ENCODE peak calls at places on chromosomes 1 and 21, in five cellular contexts. K is brain microvascular endothelial cell, M is left ventricle myocardium inferior, W is endothelial cell of umbilical vein, A is heart right ventricle. I is an unnamed sample.
A peak's percentile ranks its signal among the peaks of the same experiment; 100 is the strongest.

GRCh38 chr1:155892801-155893200 is 18.3 kb downstream of the RIT1 start:
- DNase-seq in A (no peak), M (no peak), K (peak; percentile 65), W (peak; percentile 67), I (no peak)

GRCh38 chr1:163090321-163090945 is 21.3 kb downstream of the RGS4 start:
- DNase-seq in W (peak; percentile 27), M (no peak), A (no peak), K (no peak), I (no peak)

GRCh38 chr1:53838654-53838974 is 518 bp upstream of the NDC1 start:
- DNase-seq in K (no peak), W (no peak), A (no peak), M (no peak), I (no peak)

GRCh38 chr1:186595969-186596368 is 84.3 kb downstream of the PTGS2 start:
- DNase-seq in A (no peak), M (no peak), K (no peak), W (no peak), I (no peak)

GRCh38 chr1:79369091-79369490 is 362.6 kb upstream of the ADGRL4 start:
- DNase-seq in M (no peak), A (no peak), W (no peak), K (no peak), I (no peak)

GRCh38 chr1:115670476-115671175 is 28.9 kb downstream of the VANGL1 start:
- DNase-seq in M (no peak), W (peak; percentile 46), K (no peak), A (no peak), I (no peak)

GRCh38 chr1:23904748-23905357 is 8.3 kb downstream of the CNR2 start:
- DNase-seq in K (no peak), M (no peak), W (no peak), A (no peak), I (no peak)

GRCh38 chr1:114723915-114724314 is 7.3 kb upstream of the NRAS start:
- DNase-seq in K (no peak), M (no peak), W (no peak), A (no peak), I (no peak)

GRCh38 chr21:15289896-15290841 is 225.4 kb upstream of the NRIP1 start:
- DNase-seq in W (no peak), M (peak; percentile 16), K (no peak), A (peak; percentile 31), I (peak; percentile 79)

GRCh38 chr1:33527934-33528333 is 55.5 kb downstream of the ZSCAN20 start:
- DNase-seq in A (no peak), W (no peak), K (no peak), M (no peak), I (no peak)

GRCh38 chr21:25313891-25314646 is 293.2 kb downstream of the MRPL39 start:
- DNase-seq in K (peak; percentile 18), W (no peak), M (no peak), A (no peak), I (no peak)

GRCh38 chr1:25735956-25736529 is 64.0 kb upstream of the SELENON start:
- DNase-seq in W (no peak), A (no peak), K (no peak), M (peak; percentile 34), I (peak; percentile 31)

GRCh38 chr1:188652678-188653077 is 1823.9 kb downstream of the PLA2G4A start:
- DNase-seq in K (peak; percentile 73), M (no peak), A (no peak), W (peak; percentile 90), I (no peak)

GRCh38 chr1:13513885-13514546 is at the start of gene LRRC38:
- DNase-seq in M (peak; percentile 24), W (no peak), A (peak; percentile 28), K (no peak), I (peak; percentile 87)

GRCh38 chr1:114691061-114691460 is 4.3 kb downstream of the AMPD1 start:
- DNase-seq in K (no peak), A (no peak), M (no peak), W (no peak), I (no peak)

GRCh38 chr1:8892026-8892425 is 13.5 kb upstream of the ENO1 start:
- DNase-seq in M (no peak), W (no peak), K (no peak), A (no peak), I (no peak)

GRCh38 chr1:4586611-4587010 is 67.8 kb upstream of the AJAP1 start:
- DNase-seq in K (no peak), A (no peak), M (no peak), W (no peak), I (no peak)

GRCh38 chr1:113269577-113269976 is 120.7 kb upstream of the MAGI3 start:
- DNase-seq in M (no peak), A (no peak), W (no peak), K (no peak), I (no peak)

GRCh38 chr1:54857741-54858665 is 29.0 kb downstream of the DHCR24 start:
- DNase-seq in A (no peak), K (peak; percentile 70), W (no peak), M (no peak), I (no peak)

GRCh38 chr1:205228052-205228451 is 306 bp downstream of the TMCC2 start:
- DNase-seq in M (no peak), K (no peak), A (no peak), W (no peak), I (no peak)

GRCh38 chr1:68213843-68214242 is 18.5 kb downstream of the WLS start:
- DNase-seq in A (peak; percentile 65), K (peak; percentile 56), W (peak; percentile 64), M (peak; percentile 77), I (peak; percentile 88)

GRCh38 chr1:17046043-17046657 is 7.7 kb downstream of the SDHB start:
- DNase-seq in M (no peak), W (peak; percentile 60), K (peak; percentile 31), A (no peak), I (no peak)

GRCh38 chr1:164640673-164641352 is 81.8 kb downstream of the PBX1 start:
- DNase-seq in W (no peak), A (peak; percentile 30), K (no peak), M (no peak), I (peak; percentile 86)
- H3K27ac ChIP-seq in W (no peak overlapping the region), A (peak overlapping the region; percentile 84), K (no peak overlapping the region), M (peak overlapping the region; percentile 93), I (peak overlapping the region; percentile 95)

DNA sequence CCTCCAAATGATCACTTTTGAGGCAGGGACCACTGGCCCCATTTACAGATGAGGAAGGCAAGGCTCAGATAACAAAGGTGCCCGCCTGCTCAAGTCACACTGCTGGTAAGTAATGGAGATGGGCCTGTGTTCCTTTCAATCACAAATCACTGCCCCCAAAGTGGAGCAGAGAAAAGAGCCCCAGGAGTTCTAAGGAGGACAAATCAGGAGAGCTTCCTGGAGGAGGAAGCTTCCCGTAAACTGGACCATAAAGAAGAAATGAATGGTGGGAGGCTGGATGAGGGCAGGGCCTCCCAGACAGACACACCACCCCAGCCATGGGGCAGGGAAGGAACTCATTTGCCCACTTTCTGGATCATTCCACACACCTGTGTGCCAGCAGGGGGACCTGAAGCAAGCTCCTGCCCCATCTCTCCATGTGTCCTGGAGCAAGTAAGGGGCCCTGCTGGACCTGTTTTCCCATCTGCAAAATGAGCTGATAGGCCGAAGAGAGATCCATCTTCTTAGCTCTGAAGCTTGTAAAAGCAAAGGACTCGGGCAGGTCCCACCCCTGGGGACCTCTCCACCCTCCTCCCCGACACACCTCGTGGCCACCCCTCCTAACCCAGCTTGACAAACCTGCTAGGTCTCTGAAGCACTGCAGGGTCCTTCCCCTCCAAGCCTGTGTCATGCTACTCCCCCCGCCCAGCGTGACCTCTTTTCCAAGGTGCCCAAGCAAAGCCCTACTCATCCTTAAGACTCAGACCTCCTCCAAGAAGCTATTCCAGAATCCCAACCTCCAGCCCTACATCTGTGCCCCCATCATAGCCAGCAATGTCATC is 5.5 kb downstream of the LAPTM5 start:
- DNase-seq in W (no peak), K (no peak), A (no peak), M (no peak), I (no peak)
- H3K4me3 ChIP-seq in W (no peak overlapping the region), K (no peak overlapping the region), A (no peak overlapping the region), M (no peak overlapping the region), I (no peak overlapping the region)

DNA sequence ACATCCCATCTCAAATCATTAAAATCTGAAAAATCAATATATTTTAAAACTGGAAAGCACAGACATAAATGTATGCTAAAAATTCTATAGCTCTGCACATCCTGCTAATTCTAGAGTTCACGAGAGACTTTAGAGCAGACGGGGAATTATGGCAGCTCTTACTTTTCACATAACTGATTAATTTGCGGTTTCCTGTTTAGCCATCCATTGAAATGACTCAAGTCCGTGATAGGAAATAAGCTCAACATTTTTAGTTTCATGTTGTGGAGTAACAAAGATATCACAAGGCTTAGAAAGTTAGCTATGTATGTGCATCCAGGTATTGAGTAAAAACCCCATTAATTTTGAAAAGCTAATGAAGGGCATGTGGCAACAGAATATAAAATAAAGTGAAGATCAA is 123.2 kb downstream of the SMYD2 start:
- DNase-seq in K (no peak), A (no peak), W (peak; percentile 90), M (no peak), I (no peak)
- H3K27ac ChIP-seq in K (peak overlapping the region; percentile 78), A (no peak overlapping the region), W (peak overlapping the region; percentile 99), M (no peak overlapping the region), I (peak overlapping the region; percentile 18)

DNA sequence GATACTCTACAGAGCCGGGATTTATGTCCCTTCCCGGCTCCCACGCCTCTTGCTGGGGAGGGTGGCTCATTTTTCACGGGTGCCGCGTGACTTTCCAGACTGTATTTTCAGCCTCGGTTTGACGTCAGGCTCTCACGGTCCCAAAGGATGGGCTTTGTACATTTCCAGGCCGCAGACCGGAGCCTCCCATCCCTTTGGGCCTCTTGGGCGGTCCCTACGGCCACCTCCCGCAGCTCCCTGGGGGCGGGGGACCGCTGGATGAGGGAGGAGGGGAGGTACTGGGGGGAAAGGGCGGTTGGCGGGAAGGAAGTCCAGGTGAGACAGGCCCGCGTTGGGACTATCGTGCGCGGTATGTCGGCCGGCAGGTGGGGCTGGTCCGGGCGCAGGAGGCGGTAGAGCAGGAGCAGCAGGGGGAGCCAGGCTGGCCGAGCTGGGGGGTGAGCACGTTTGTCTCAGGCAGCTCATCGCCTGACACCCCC is 17.9 kb downstream of the UBL4B start:
- DNase-seq in K (no peak), M (peak; percentile 26), A (no peak), W (no peak), I (no peak)
- H3K4me3 ChIP-seq in K (no peak overlapping the region), M (peak overlapping the region; percentile 42), A (no peak overlapping the region), W (no peak overlapping the region), I (no peak overlapping the region)

DNA sequence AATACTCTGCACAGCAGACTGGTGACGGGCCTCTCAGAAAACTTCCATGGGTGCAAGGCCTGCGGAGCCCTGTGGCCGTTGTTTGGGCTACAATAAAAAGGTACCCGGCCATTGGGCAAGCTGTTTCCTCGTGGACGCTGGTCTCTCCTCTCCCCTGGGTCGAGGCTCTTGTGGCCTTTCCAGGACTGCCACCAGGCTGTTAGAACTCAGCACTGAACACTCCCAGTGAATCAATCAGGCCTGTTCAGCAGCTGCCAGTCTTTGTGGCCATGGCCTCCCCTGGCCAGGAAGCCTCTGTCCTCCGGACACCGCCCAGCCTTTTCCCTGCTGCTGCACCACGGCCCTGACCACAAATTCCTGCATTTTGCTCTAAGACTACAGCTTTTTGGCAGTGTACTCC is 33.0 kb upstream of the ACTRT2 start:
- DNase-seq in W (no peak), A (no peak), K (no peak), M (no peak), I (no peak)
- H3K27ac ChIP-seq in W (no peak overlapping the region), A (no peak overlapping the region), K (no peak overlapping the region), M (no peak overlapping the region), I (no peak overlapping the region)

DNA sequence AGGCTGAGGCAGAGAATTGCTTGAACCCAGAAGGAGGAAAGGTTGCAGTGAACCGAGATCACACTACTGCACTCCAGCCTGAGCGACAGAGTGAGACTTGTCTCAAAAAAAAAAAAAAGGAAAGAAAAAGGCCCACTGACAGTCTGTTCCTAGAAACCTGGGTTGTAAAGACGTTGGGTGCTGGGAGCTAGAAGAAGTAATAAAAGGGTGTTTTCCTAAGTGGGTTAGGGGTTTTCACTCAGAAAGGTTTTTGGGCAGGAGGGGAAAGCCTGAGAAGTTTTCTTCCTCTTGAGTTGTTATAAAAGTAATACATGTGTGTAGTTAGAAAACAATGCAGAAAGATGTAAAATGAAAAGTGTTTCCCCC is 25.4 kb downstream of the CELA3A start:
- DNase-seq in A (no peak), K (no peak), W (no peak), M (no peak), I (no peak)
- H3K4me3 ChIP-seq in A (no peak overlapping the region), K (no peak overlapping the region), W (no peak overlapping the region), M (no peak overlapping the region), I (no peak overlapping the region)